ENCODE peak calls at places on chromosomes 2 and 18, in seven cellular contexts. V, T, P, Q, J, M and Y are unnamed samples.

GRCh38 chr2:100819365-100820345 is at the start of gene NPAS2:
- DNase-seq in M (peak; percentile 62), V (no peak), J (peak; percentile 21), P (peak; percentile 73), Q (no peak), T (peak; percentile 43), Y (no peak)

GRCh38 chr2:176178807-176179271 is 9.6 kb upstream of the HOXD1 start:
- DNase-seq in M (no peak), Q (no peak), T (no peak), J (no peak), V (no peak), P (no peak), Y (no peak)

GRCh38 chr2:217941886-217942728 is 60.7 kb downstream of the TNS1 start:
- DNase-seq in M (no peak), T (no peak), Q (no peak), V (no peak), P (no peak), J (no peak), Y (peak; percentile 72)

GRCh38 chr2:160306985-160307384 is 106.9 kb upstream of the ITGB6 start:
- DNase-seq in V (no peak), J (no peak), P (no peak), Q (no peak), M (peak; percentile 95), T (peak; percentile 72), Y (no peak)

GRCh38 chr18:26549486-26550435 is 1.4 kb upstream of the KCTD1 start:
- DNase-seq in T (peak; percentile 71), Q (no peak), P (peak; percentile 40), V (peak; percentile 53), J (no peak), M (peak; percentile 72), Y (peak; percentile 73)

GRCh38 chr2:130755234-130756040 is at the start of gene AMER3:
- DNase-seq in P (no peak), J (no peak), Q (no peak), V (no peak), T (no peak), M (no peak), Y (peak; percentile 69)

GRCh38 chr2:236169741-236170654 is 1.8 kb upstream of the GBX2 start:
- DNase-seq in J (no peak), T (no peak), V (no peak), P (peak; percentile 33), Q (no peak), M (no peak), Y (no peak)

GRCh38 chr18:5568416-5568815 is 24.6 kb upstream of the EPB41L3 start:
- DNase-seq in T (no peak), M (no peak), J (no peak), P (no peak), Q (no peak), V (no peak), Y (no peak)

GRCh38 chr2:151553-152328 is 105.4 kb upstream of the FAM110C start:
- DNase-seq in J (no peak), V (no peak), M (no peak), T (no peak), P (no peak), Q (no peak), Y (no peak)

GRCh38 chr2:12882393-12882792 is 165.7 kb downstream of the TRIB2 start:
- DNase-seq in P (no peak), T (no peak), J (no peak), V (no peak), Q (no peak), M (no peak), Y (no peak)

GRCh38 chr2:96828436-96828835 is 12.4 kb downstream of the CNNM3 start:
- DNase-seq in T (no peak), V (no peak), M (no peak), P (no peak), J (no peak), Q (no peak), Y (peak; percentile 68)

GRCh38 chr2:202442882-202443281 is 66.8 kb downstream of the BMPR2 start:
- DNase-seq in Q (no peak), V (no peak), M (no peak), P (no peak), J (no peak), T (no peak), Y (no peak)